ENCODE peak calls at places on chromosomes 6 and 20, in nine cellular contexts. E, C, M, T, Z, R, Q, L and O are unnamed samples.

GRCh38 chr20:63234693-63235398 is 859 bp upstream of the BIRC7 start:
- DNase-seq in E (peak; percentile 81), C (no peak), M (no peak), T (peak; percentile 52), Z (no peak), R (peak; percentile 80), Q (no peak), L (no peak), O (no peak)

GRCh38 chr6:80742481-80742880 is 636.0 kb downstream of the BCKDHB start:
- DNase-seq in E (peak; percentile 12), C (no peak), M (no peak), T (peak; percentile 3), Z (peak; percentile 63), R (peak; percentile 53), Q (no peak), L (peak; percentile 1), O (no peak)

GRCh38 chr20:49724637-49725606 is 11.2 kb upstream of the B4GALT5 start:
- DNase-seq in E (peak; percentile 82), C (no peak), M (no peak), T (no peak), Z (peak; percentile 80), R (no peak), Q (no peak), L (no peak), O (no peak)

GRCh38 chr20:34943808-34944568 is 11.6 kb downstream of the GSS start:
- DNase-seq in E (peak; percentile 41), C (no peak), M (no peak), T (no peak), Z (peak; percentile 14), R (no peak), Q (no peak), L (no peak), O (no peak)

GRCh38 chr20:57047281-57048026 is 219.0 kb downstream of the BMP7 start:
- DNase-seq in E (no peak), C (no peak), M (no peak), T (no peak), Z (no peak), R (peak; percentile 55), Q (no peak), L (no peak), O (no peak)

GRCh38 chr20:51514252-51514651 is 28.3 kb downstream of the NFATC2 start:
- DNase-seq in E (no peak), C (no peak), M (no peak), T (no peak), Z (no peak), R (no peak), Q (no peak), L (no peak), O (no peak)

GRCh38 chr20:52975024-52975732 is 3.0 kb downstream of the TSHZ2 start:
- DNase-seq in E (no peak), C (no peak), M (no peak), T (no peak), Z (peak; percentile 35), R (no peak), Q (peak; percentile 25), L (no peak), O (no peak)

GRCh38 chr6:8879334-8879733 is 444.0 kb upstream of the SLC35B3 start:
- DNase-seq in E (no peak), C (no peak), M (no peak), T (no peak), Z (no peak), R (no peak), Q (no peak), L (no peak), O (no peak)

GRCh38 chr20:63082308-63082938 is 75.7 kb upstream of the BHLHE23 start:
- DNase-seq in E (no peak), C (no peak), M (peak; percentile 80), T (peak; percentile 84), Z (peak; percentile 40), R (peak; percentile 66), Q (no peak), L (no peak), O (no peak)

GRCh38 chr6:27582928-27583725 is 110.2 kb upstream of the ZNF184 start:
- DNase-seq in E (peak; percentile 2), C (no peak), M (peak; percentile 46), T (peak; percentile 82), Z (peak; percentile 63), R (peak; percentile 44), Q (no peak), L (no peak), O (no peak)

GRCh38 chr6:150528648-150529285 is 70.9 kb upstream of the PLEKHG1 start:
- DNase-seq in E (no peak), C (no peak), M (peak; percentile 23), T (peak; percentile 10), Z (peak; percentile 62), R (peak; percentile 7), Q (no peak), L (peak; percentile 39), O (no peak)

GRCh38 chr6:98839788-98840361 is 5.5 kb downstream of the POU3F2 start:
- DNase-seq in E (peak; percentile 35), C (no peak), M (no peak), T (no peak), Z (peak; percentile 33), R (no peak), Q (no peak), L (no peak), O (no peak)

GRCh38 chr6:167898673-167899311 is 72.1 kb downstream of the AFDN start:
- DNase-seq in E (peak; percentile 47), C (no peak), M (no peak), T (peak; percentile 9), Z (peak; percentile 70), R (peak; percentile 66), Q (no peak), L (no peak), O (no peak)

GRCh38 chr6:46510656-46511055 is 19.4 kb upstream of the RCAN2 start:
- DNase-seq in E (no peak), C (no peak), M (no peak), T (peak; percentile 36), Z (peak; percentile 41), R (no peak), Q (no peak), L (no peak), O (no peak)

GRCh38 chr6:8029243-8029870 is 34.8 kb downstream of the BLOC1S5 start:
- DNase-seq in E (no peak), C (no peak), M (no peak), T (no peak), Z (peak; percentile 34), R (no peak), Q (no peak), L (no peak), O (no peak)

GRCh38 chr6:36757206-36757605 is 59.6 kb downstream of the RAB44 start:
- DNase-seq in E (no peak), C (no peak), M (no peak), T (no peak), Z (no peak), R (no peak), Q (peak; percentile 17), L (no peak), O (no peak)

GRCh38 chr20:47964174-47964573 is 178.9 kb upstream of the SULF2 start:
- DNase-seq in E (no peak), C (no peak), M (no peak), T (no peak), Z (no peak), R (no peak), Q (no peak), L (no peak), O (no peak)

GRCh38 chr6:108589244-108589730 is 28.6 kb downstream of the FOXO3 start:
- DNase-seq in E (no peak), C (no peak), M (peak; percentile 31), T (peak; percentile 18), Z (peak; percentile 92), R (peak; percentile 93), Q (no peak), L (peak; percentile 84), O (no peak)

GRCh38 chr20:2314759-2315439 is 19.1 kb downstream of the TGM3 start:
- DNase-seq in E (peak; percentile 93), C (no peak), M (no peak), T (peak; percentile 63), Z (peak; percentile 55), R (peak; percentile 5), Q (no peak), L (no peak), O (no peak)

GRCh38 chr20:31718952-31719643 is 3.6 kb downstream of the BCL2L1 start:
- DNase-seq in E (peak; percentile 68), C (no peak), M (no peak), T (no peak), Z (no peak), R (peak; percentile 95), Q (no peak), L (no peak), O (no peak)

GRCh38 chr6:149862901-149863595 is 1.1 kb downstream of the LRP11 start:
- DNase-seq in E (peak; percentile 63), C (no peak), M (peak; percentile 56), T (peak; percentile 72), Z (peak; percentile 66), R (peak; percentile 96), Q (peak; percentile 10), L (no peak), O (no peak)

GRCh38 chr6:123931928-123932327 is 128.3 kb downstream of the NKAIN2 start:
- DNase-seq in E (no peak), C (no peak), M (no peak), T (no peak), Z (no peak), R (no peak), Q (no peak), L (peak; percentile 5), O (no peak)

GRCh38 chr6:169190970-169191369 is 62.7 kb downstream of the THBS2 start:
- DNase-seq in E (no peak), C (no peak), M (no peak), T (no peak), Z (no peak), R (no peak), Q (no peak), L (no peak), O (no peak)

GRCh38 chr6:47729019-47729418 is 30.6 kb downstream of the ADGRF4 start:
- DNase-seq in E (no peak), C (no peak), M (no peak), T (no peak), Z (no peak), R (peak; percentile 54), Q (no peak), L (no peak), O (no peak)

GRCh38 chr6:16332175-16332542 is 93.8 kb downstream of the GMPR start:
- DNase-seq in E (peak; percentile 58), C (peak; percentile 67), M (peak; percentile 84), T (peak; percentile 75), Z (peak; percentile 84), R (peak; percentile 92), Q (peak; percentile 81), L (peak; percentile 77), O (peak; percentile 57)

GRCh38 chr6:11218077-11218392 is 14.4 kb downstream of the NEDD9 start:
- DNase-seq in E (no peak), C (no peak), M (no peak), T (no peak), Z (peak; percentile 7), R (no peak), Q (no peak), L (no peak), O (no peak)

GRCh38 chr6:16064687-16065086 is 64.2 kb upstream of the MYLIP start:
- DNase-seq in E (no peak), C (no peak), M (no peak), T (no peak), Z (no peak), R (no peak), Q (no peak), L (peak; percentile 63), O (no peak)

GRCh38 chr20:63837475-63837874 is 6.4 kb upstream of the ZBTB46 start:
- DNase-seq in E (no peak), C (no peak), M (no peak), T (no peak), Z (no peak), R (peak; percentile 26), Q (no peak), L (no peak), O (no peak)

GRCh38 chr20:14879020-14879697 is 541.7 kb upstream of the FLRT3 start:
- DNase-seq in E (peak; percentile 92), C (no peak), M (no peak), T (no peak), Z (peak; percentile 70), R (peak; percentile 83), Q (no peak), L (no peak), O (no peak)

GRCh38 chr6:136582702-136583471 is 32.7 kb upstream of the MAP7 start:
- DNase-seq in E (peak; percentile 50), C (no peak), M (no peak), T (peak; percentile 35), Z (peak; percentile 95), R (peak; percentile 81), Q (no peak), L (no peak), O (no peak)

GRCh38 chr20:57564180-57564802 is 3.4 kb downstream of the PCK1 start:
- DNase-seq in E (no peak), C (no peak), M (no peak), T (no peak), Z (no peak), R (no peak), Q (no peak), L (no peak), O (no peak)